ENCODE peak calls at places on chromosomes 12 and 14, in nine cellular contexts. A is HFFc6; N is naive thymus-derived CD8-positive, alpha-beta T cell; Z is AG20443; L is heart left ventricle; W is activated naive CD4-positive, alpha-beta T cell; C is ACHN; B is fibroblast of pulmonary artery; F is LoVo. V is an unnamed sample.

GRCh38 chr12:122062832-122063690 is 15.5 kb upstream of the MLXIP start:
- DNase-seq in N (no peak), B (peak; percentile 83), A (peak; percentile 27), L (peak; percentile 46), F (peak; percentile 74), Z (peak; percentile 64), W (no peak), C (peak; percentile 74), V (no peak)

GRCh38 chr14:38958589-38958988 is 144.4 kb downstream of the SEC23A start:
- DNase-seq in B (peak; percentile 22), C (no peak), N (no peak), Z (no peak), L (no peak), W (no peak), A (no peak), F (no peak), V (no peak)

GRCh38 chr14:41607119-41607785 is 576 bp downstream of the LRFN5 start:
- DNase-seq in Z (no peak), N (no peak), F (no peak), L (no peak), B (no peak), W (no peak), C (no peak), A (no peak), V (no peak)

GRCh38 chr14:75411194-75411552 is 16.6 kb upstream of the JDP2 start:
- DNase-seq in L (peak; percentile 45), C (no peak), A (no peak), W (no peak), N (no peak), F (no peak), B (no peak), Z (no peak), V (no peak)

GRCh38 chr14:96829791-96830190 is 32.6 kb downstream of the VRK1 start:
- DNase-seq in C (no peak), B (no peak), Z (no peak), F (no peak), W (no peak), N (no peak), L (no peak), A (no peak), V (no peak)

GRCh38 chr12:113271853-113272561 is 50.7 kb downstream of the TPCN1 start:
- DNase-seq in C (no peak), A (peak; percentile 43), L (peak; percentile 79), Z (peak; percentile 96), N (no peak), W (no peak), B (peak; percentile 93), F (no peak), V (no peak)

GRCh38 chr12:124053855-124054254 is 80.8 kb downstream of the ZNF664 start:
- DNase-seq in W (no peak), A (peak; percentile 48), L (peak; percentile 50), Z (peak; percentile 85), C (no peak), N (no peak), F (no peak), B (peak; percentile 85), V (no peak)

GRCh38 chr12:124764451-124764850 is 99.2 kb downstream of the SCARB1 start:
- DNase-seq in A (peak; percentile 62), B (peak; percentile 91), C (peak; percentile 65), Z (peak; percentile 49), N (no peak), W (peak; percentile 4), L (no peak), F (no peak), V (peak; percentile 31)

GRCh38 chr12:92175961-92176360 is 30.3 kb upstream of the BTG1 start:
- DNase-seq in L (no peak), A (no peak), F (no peak), B (no peak), Z (no peak), N (no peak), W (no peak), C (no peak), V (no peak)